ENCODE peak calls at places on chromosomes 7 and 10, in six cellular contexts. M is GF-D8; Q is Right ventricle myocardium superior; O is HCT116; B is stimulated activated CD4-positive, alpha-beta T cell treated with anti-CD3 and anti-CD28 coated beads, Interleukin-1b, Interleukin-23, amount 100 ng/mL, for 48 hours; F is ACHN. Z is an unnamed sample.

GRCh38 chr10:17445400-17445998 is 8.9 kb downstream of the ST8SIA6 start:
- DNase-seq in M (no peak), Q (no peak), O (no peak), B (no peak), F (no peak), Z (no peak)

GRCh38 chr7:16586081-16586874 is 59.3 kb downstream of the ANKMY2 start:
- DNase-seq in M (no peak), Q (peak; percentile 51), O (no peak), B (no peak), F (no peak), Z (peak; percentile 28)

GRCh38 chr10:86294346-86295265 is 72.0 kb downstream of the GRID1 start:
- DNase-seq in M (no peak), Q (no peak), O (no peak), B (no peak), F (no peak), Z (no peak)

GRCh38 chr10:91587710-91588638 is 44.9 kb downstream of the PPP1R3C start:
- DNase-seq in M (no peak), Q (no peak), O (no peak), B (no peak), F (peak; percentile 49), Z (peak; percentile 29)

GRCh38 chr10:87634311-87634710 is 25.4 kb upstream of the PAPSS2 start:
- DNase-seq in M (no peak), Q (no peak), O (no peak), B (no peak), F (no peak), Z (no peak)

GRCh38 chr10:27890971-27891370 is 107.9 kb downstream of the ODAD2 start:
- DNase-seq in M (no peak), Q (no peak), O (no peak), B (no peak), F (no peak), Z (no peak)

GRCh38 chr7:149509774-149510173 is 12.2 kb upstream of the ZNF746 start:
- DNase-seq in M (no peak), Q (no peak), O (no peak), B (no peak), F (no peak), Z (no peak)

GRCh38 chr7:641269-641671 is 85.2 kb upstream of the DNAAF5 start:
- DNase-seq in M (no peak), Q (no peak), O (peak; percentile 97), B (no peak), F (no peak), Z (no peak)

GRCh38 chr10:49409755-49410154 is 13.9 kb upstream of the DRGX start:
- DNase-seq in M (no peak), Q (no peak), O (no peak), B (no peak), F (no peak), Z (no peak)

GRCh38 chr7:130278892-130279690 is 12.4 kb downstream of the CPA2 start:
- DNase-seq in M (no peak), Q (no peak), O (no peak), B (no peak), F (no peak), Z (no peak)

GRCh38 chr10:71767420-71768035 is 5.8 kb downstream of the VSIR start:
- DNase-seq in M (no peak), Q (peak; percentile 89), O (no peak), B (no peak), F (no peak), Z (peak; percentile 77)

GRCh38 chr7:4416436-4417092 is 265.5 kb upstream of the FOXK1 start:
- DNase-seq in M (no peak), Q (peak; percentile 43), O (no peak), B (no peak), F (no peak), Z (peak; percentile 24)

GRCh38 chr7:46627038-46627315 is 705.9 kb upstream of the IGFBP3 start:
- DNase-seq in M (no peak), Q (no peak), O (no peak), B (no peak), F (no peak), Z (no peak)

GRCh38 chr10:91137822-91138221 is 82.6 kb upstream of the PCGF5 start:
- DNase-seq in M (no peak), Q (no peak), O (no peak), B (no peak), F (no peak), Z (no peak)

GRCh38 chr7:155097338-155097737 is 27.2 kb downstream of the HTR5A start:
- DNase-seq in M (no peak), Q (no peak), O (no peak), B (no peak), F (no peak), Z (no peak)

GRCh38 chr10:110655286-110655685 is 11.2 kb downstream of the RBM20 start:
- DNase-seq in M (no peak), Q (no peak), O (no peak), B (no peak), F (no peak), Z (no peak)

GRCh38 chr7:50962962-50963374 is 180.3 kb upstream of the GRB10 start:
- DNase-seq in M (no peak), Q (peak; percentile 81), O (peak; percentile 86), B (no peak), F (peak; percentile 74), Z (peak; percentile 72)

GRCh38 chr7:40551685-40552576 is 417.1 kb downstream of the SUGCT start:
- DNase-seq in M (peak; percentile 99), Q (no peak), O (no peak), B (no peak), F (peak; percentile 16), Z (no peak)

GRCh38 chr7:130936202-130936931 is 202.4 kb upstream of the KLF14 start:
- DNase-seq in M (no peak), Q (no peak), O (no peak), B (no peak), F (no peak), Z (no peak)

Z was measured in left cardiac atrium.